ENCODE peak calls at places on chromosomes 3 and 15, in five cellular contexts. W is mesenchymal stem cell; Q is psoas muscle; L is colonic mucosa; F is CD4-positive, alpha-beta memory T cell. R is an unnamed sample.
A peak's percentile ranks its signal among the peaks of the same experiment; 100 is the strongest.

GRCh38 chr3:170117134-170117533 is 64.4 kb downstream of the PHC3 start:
- DNase-seq in L (no peak), W (peak; percentile 26), Q (no peak), F (no peak), R (no peak)

GRCh38 chr3:142964150-142964498 is 650 bp upstream of the PAQR9 start:
- DNase-seq in Q (no peak), F (no peak), L (no peak), W (no peak), R (no peak)

GRCh38 chr3:28151608-28152228 is 89.7 kb upstream of the CMC1 start:
- DNase-seq in F (no peak), Q (no peak), W (no peak), L (no peak), R (no peak)

GRCh38 chr15:95604634-95605036 is 725.9 kb upstream of the NR2F2 start:
- DNase-seq in F (no peak), L (peak; percentile 19), Q (no peak), W (peak; percentile 81), R (no peak)

GRCh38 chr3:69231929-69232437 is 109.6 kb upstream of the LMOD3 start:
- DNase-seq in W (peak; percentile 74), L (peak; percentile 38), Q (no peak), F (no peak), R (no peak)

GRCh38 chr15:52257734-52258062 is 37.9 kb downstream of the MYO5C start:
- DNase-seq in L (no peak), Q (peak; percentile 64), F (no peak), W (peak; percentile 34), R (no peak)

GRCh38 chr3:36893137-36893557 is 51.7 kb downstream of the TRANK1 start:
- DNase-seq in L (no peak), Q (no peak), W (peak; percentile 86), F (peak; percentile 45), R (peak; percentile 35)

GRCh38 chr3:150771600-150771999 is 8.6 kb upstream of the SIAH2 start:
- DNase-seq in F (no peak), L (no peak), Q (no peak), W (no peak), R (no peak)

GRCh38 chr3:113570158-113570557 is 37.8 kb downstream of the SIDT1 start:
- DNase-seq in Q (no peak), L (no peak), W (no peak), F (no peak), R (no peak)

GRCh38 chr3:111668912-111669488 is 73.9 kb upstream of the ZBED2 start:
- DNase-seq in L (no peak), Q (no peak), W (peak; percentile 78), F (peak; percentile 57), R (no peak)

GRCh38 chr3:42428830-42429229 is 18.4 kb upstream of the LYZL4 start:
- DNase-seq in Q (no peak), L (no peak), F (no peak), W (no peak), R (no peak)

GRCh38 chr3:37986479-37987314 is 3.9 kb upstream of the VILL start:
- DNase-seq in L (peak; percentile 96), Q (no peak), F (no peak), W (no peak), R (no peak)

GRCh38 chr3:47024932-47025331 is 45.5 kb downstream of the NBEAL2 start:
- DNase-seq in W (no peak), L (no peak), F (no peak), Q (no peak), R (no peak)

GRCh38 chr3:50645378-50645777 is 28.4 kb downstream of the MAPKAPK3 start:
- DNase-seq in L (no peak), W (no peak), Q (no peak), F (no peak), R (no peak)

GRCh38 chr15:99592135-99592845 is 26.5 kb downstream of the MEF2A start:
- DNase-seq in F (no peak), L (no peak), W (no peak), Q (no peak), R (no peak)

GRCh38 chr15:81410318-81410753 is 36.3 kb upstream of the TMC3 start:
- DNase-seq in F (peak; percentile 52), Q (peak; percentile 71), L (peak; percentile 34), W (peak; percentile 66), R (no peak)

GRCh38 chr3:5750874-5751273 is 563.4 kb downstream of the EDEM1 start:
- DNase-seq in W (no peak), Q (no peak), F (no peak), L (no peak), R (no peak)

GRCh38 chr15:41502787-41503668 is 9.4 kb downstream of the ITPKA start:
- DNase-seq in F (no peak), L (no peak), Q (no peak), W (no peak), R (no peak)

GRCh38 chr15:83206971-83207621 is 527 bp downstream of the HDGFL3 start:
- DNase-seq in W (peak; percentile 49), Q (peak; percentile 66), L (peak; percentile 27), F (peak; percentile 7), R (no peak)

GRCh38 chr15:80999623-81000036 is 1.1 kb upstream of the TLNRD1 start:
- DNase-seq in Q (no peak), W (no peak), L (peak; percentile 86), F (peak; percentile 64), R (peak; percentile 48)

GRCh38 chr15:41872166-41872747 is 21.6 kb downstream of the SPTBN5 start:
- DNase-seq in L (no peak), Q (no peak), F (no peak), W (no peak), R (no peak)

GRCh38 chr3:159234306-159234705 is 432.5 kb downstream of the MFSD1 start:
- DNase-seq in F (no peak), W (peak; percentile 71), Q (no peak), L (no peak), R (no peak)

GRCh38 chr15:98231696-98232440 is 271.4 kb downstream of the ARRDC4 start:
- DNase-seq in F (no peak), W (peak; percentile 18), L (no peak), Q (no peak), R (no peak)

GRCh38 chr15:42053914-42054313 is 33.1 kb upstream of the PLA2G4E start:
- DNase-seq in Q (no peak), F (no peak), W (no peak), L (peak; percentile 13), R (no peak)

GRCh38 chr3:74624301-74624700 is 9.8 kb upstream of the CNTN3 start:
- DNase-seq in F (no peak), L (no peak), Q (no peak), W (no peak), R (no peak)

GRCh38 chr3:10495614-10496013 is 9.8 kb downstream of the ATP2B2 start:
- DNase-seq in F (no peak), L (no peak), Q (peak; percentile 38), W (no peak), R (no peak)

GRCh38 chr3:31004025-31004678 is 109.7 kb upstream of the GADL1 start:
- DNase-seq in Q (no peak), W (peak; percentile 89), F (no peak), L (no peak), R (no peak)

GRCh38 chr3:47010050-47010712 is 30.7 kb downstream of the NBEAL2 start:
- DNase-seq in Q (no peak), L (peak; percentile 33), W (no peak), F (no peak), R (no peak)

GRCh38 chr3:98521897-98522537 is 685 bp downstream of the CLDND1 start:
- DNase-seq in F (peak; percentile 44), W (peak; percentile 80), Q (peak; percentile 52), L (peak; percentile 62), R (peak; percentile 36)

GRCh38 chr15:69718916-69719315 is 266.3 kb downstream of the RPLP1 start:
- DNase-seq in W (no peak), L (no peak), F (no peak), Q (no peak), R (peak; percentile 6)

GRCh38 chr15:40756938-40757337 is 1.9 kb upstream of the RMDN3 start:
- DNase-seq in L (no peak), Q (peak; percentile 22), F (no peak), W (no peak), R (no peak)

GRCh38 chr15:85284497-85284896 is 95.9 kb upstream of the AKAP13 start:
- DNase-seq in L (no peak), F (no peak), Q (no peak), W (no peak), R (no peak)

GRCh38 chr3:187005827-187006481 is 75.6 kb downstream of the ST6GAL1 start:
- DNase-seq in F (no peak), W (no peak), Q (no peak), L (no peak), R (no peak)

GRCh38 chr15:65156692-65157091 is 23.1 kb upstream of the PDCD7 start:
- DNase-seq in Q (no peak), L (no peak), W (no peak), F (no peak), R (no peak)
- H3K36me3 ChIP-seq in Q (peaks cover 87% of the 10 kb centered on the region), L (peaks cover 10% of the 10 kb centered on the region), W (peaks cover 12% of the 10 kb centered on the region), F (peaks cover 39% of the 10 kb centered on the region), R (peaks cover 60% of the 10 kb centered on the region)

GRCh38 chr15:72318408-72318942 is 1.5 kb downstream of the CELF6 start:
- DNase-seq in W (peak; percentile 6), L (no peak), Q (no peak), F (no peak), R (no peak)
- H3K27ac ChIP-seq in W (no peak overlapping the region), L (no peak overlapping the region), Q (no peak overlapping the region), F (no peak overlapping the region), R (no peak overlapping the region)

DNA sequence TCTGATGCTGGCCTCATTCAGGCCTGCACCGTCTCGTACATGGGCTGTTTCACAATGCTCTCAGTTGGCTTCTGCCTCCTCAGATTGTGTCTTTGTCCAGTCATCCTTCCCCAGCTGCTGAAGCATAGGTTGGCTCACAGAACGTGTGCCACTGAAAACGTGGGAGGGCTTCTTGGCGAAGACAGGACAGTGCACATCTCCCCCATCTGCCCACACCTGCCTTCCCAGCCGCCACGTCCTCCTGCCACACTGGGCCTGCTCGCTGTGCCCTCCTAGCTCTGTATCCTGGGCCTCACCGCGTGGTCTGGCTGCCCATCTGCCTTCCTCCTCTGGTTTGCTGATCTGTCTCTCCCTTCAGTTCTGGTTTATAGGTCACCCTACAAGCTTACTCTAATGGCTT is 230.0 kb upstream of the TOPAZ1 start:
- DNase-seq in W (no peak), F (no peak), Q (no peak), L (no peak), R (no peak)
- H3K36me3 ChIP-seq in W (peaks cover 34% of the 10 kb centered on the region), F (no peaks in the 10 kb centered on the region), Q (no peaks in the 10 kb centered on the region), L (no peaks in the 10 kb centered on the region), R (no peaks in the 10 kb centered on the region)

GRCh38 chr3:190579514-190580137 is 65.7 kb downstream of the IL1RAP start:
- DNase-seq in Q (no peak), F (no peak), W (peak; percentile 12), L (no peak), R (no peak)

GRCh38 chr3:190580443-190580842 is 66.6 kb downstream of the IL1RAP start:
- DNase-seq in L (no peak), W (no peak), Q (no peak), F (no peak), R (no peak)

GRCh38 chr3:190581041-190581501 is 67.2 kb downstream of the IL1RAP start:
- DNase-seq in F (no peak), W (peak; percentile 40), Q (no peak), L (no peak), R (no peak)

GRCh38 chr3:190585771-190586630 is 72.1 kb downstream of the IL1RAP start:
- DNase-seq in W (peak; percentile 97), L (no peak), Q (no peak), F (no peak), R (peak; percentile 3)

DNA sequence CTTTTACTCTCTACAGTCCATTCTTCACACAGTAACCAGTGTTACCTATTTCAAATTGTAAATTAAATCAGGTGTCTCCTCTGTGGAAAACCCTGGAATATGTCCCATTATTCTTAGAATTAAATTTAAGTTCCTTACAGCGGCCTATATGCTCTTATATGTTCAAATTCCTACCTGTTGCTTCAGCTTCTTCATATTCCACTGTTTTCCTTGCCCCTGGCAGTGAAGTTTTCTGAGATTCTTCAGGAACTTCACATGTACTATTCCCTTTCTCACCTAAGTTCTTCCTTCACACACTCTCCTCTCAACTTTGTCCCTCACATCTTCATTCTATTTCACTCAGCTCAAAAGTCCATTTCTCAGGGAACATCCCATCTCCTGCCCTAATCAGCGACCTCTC is 68.8 kb downstream of the IL1RAP start:
- DNase-seq in Q (no peak), F (no peak), W (no peak), L (no peak), R (no peak)
- H3K27ac ChIP-seq in Q (no peak overlapping the region), F (no peak overlapping the region), W (no peak overlapping the region), L (no peak overlapping the region), R (no peak overlapping the region)

R was measured in effector memory CD4-positive, alpha-beta T cell.